ENCODE peak calls at places on chromosomes 16 and 17, in ten cellular contexts. R, N, V, P, E, D, B, Y, C and U are unnamed samples.

GRCh38 chr16:373848-374615 is 3.7 kb upstream of the MRPL28 start:
- DNase-seq in D (no peak), E (no peak), B (no peak), Y (no peak), C (no peak), N (no peak), R (no peak), V (no peak), P (no peak), U (no peak)

GRCh38 chr17:40168262-40168832 is 8.9 kb upstream of the RAPGEFL1 start:
- DNase-seq in N (peak; percentile 29), V (peak; percentile 34), D (peak; percentile 59), R (peak; percentile 62), P (peak; percentile 70), C (peak; percentile 64), B (peak; percentile 71), E (no peak), Y (peak; percentile 72), U (peak; percentile 75)

GRCh38 chr17:40949406-40949805 is 12.0 kb upstream of the KRT23 start:
- DNase-seq in D (no peak), R (no peak), B (peak; percentile 74), V (no peak), N (no peak), Y (peak; percentile 2), E (peak; percentile 31), P (no peak), C (no peak), U (no peak)

GRCh38 chr16:15461376-15461775 is 27.0 kb downstream of the BMERB1 start:
- DNase-seq in V (no peak), N (no peak), R (no peak), B (no peak), E (no peak), Y (no peak), D (no peak), C (no peak), P (no peak), U (no peak)

GRCh38 chr17:6711081-6711674 is 2.0 kb downstream of the SLC13A5 start:
- DNase-seq in D (peak; percentile 29), B (no peak), R (no peak), V (no peak), P (no peak), E (no peak), C (no peak), N (no peak), Y (no peak), U (no peak)

GRCh38 chr16:52799149-52799548 is 252.2 kb upstream of the TOX3 start:
- DNase-seq in E (no peak), N (no peak), D (no peak), R (no peak), B (no peak), Y (no peak), C (no peak), V (no peak), P (no peak), U (no peak)

GRCh38 chr17:51064061-51064735 is 56.5 kb downstream of the SPAG9 start:
- DNase-seq in Y (no peak), C (no peak), V (no peak), N (no peak), D (no peak), E (no peak), P (no peak), R (no peak), B (no peak), U (no peak)

GRCh38 chr16:6382787-6383515 is 949.7 kb upstream of the RBFOX1 start:
- DNase-seq in N (no peak), C (no peak), D (peak; percentile 23), Y (peak; percentile 75), V (no peak), R (no peak), B (no peak), P (no peak), E (no peak), U (peak; percentile 75)

GRCh38 chr17:36921131-36921851 is 16.0 kb upstream of the LHX1 start:
- DNase-seq in B (no peak), D (no peak), P (peak; percentile 14), E (no peak), Y (peak; percentile 97), C (no peak), N (no peak), R (no peak), V (no peak), U (no peak)

GRCh38 chr17:7220593-7221280 is 999 bp downstream of the ACADVL start:
- DNase-seq in Y (peak; percentile 82), C (peak; percentile 82), R (peak; percentile 66), V (no peak), N (peak; percentile 63), D (no peak), P (peak; percentile 67), E (peak; percentile 54), B (no peak), U (peak; percentile 87)

GRCh38 chr17:59707971-59708425 is 544 bp downstream of the VMP1 start:
- DNase-seq in B (no peak), V (no peak), N (no peak), R (no peak), C (no peak), D (no peak), P (no peak), Y (peak; percentile 54), E (no peak), U (peak; percentile 55)

GRCh38 chr17:57622886-57623433 is 122.1 kb downstream of the CCDC182 start:
- DNase-seq in D (no peak), V (no peak), B (no peak), E (no peak), N (no peak), P (peak; percentile 54), R (peak; percentile 70), C (no peak), Y (no peak), U (peak; percentile 41)

GRCh38 chr17:57408064-57408811 is 151.9 kb downstream of the MSI2 start:
- DNase-seq in N (no peak), B (no peak), E (no peak), C (no peak), D (peak; percentile 39), R (peak; percentile 34), Y (no peak), V (peak; percentile 56), P (no peak), U (no peak)

GRCh38 chr17:78441271-78441986 is 63.0 kb downstream of the PGS1 start:
- DNase-seq in N (no peak), P (no peak), V (no peak), D (no peak), C (no peak), Y (no peak), R (no peak), E (no peak), B (no peak), U (no peak)

GRCh38 chr16:75012380-75013081 is 13.7 kb downstream of the ZNRF1 start:
- DNase-seq in Y (no peak), C (no peak), N (no peak), V (no peak), P (peak; percentile 20), E (no peak), B (no peak), D (no peak), R (no peak), U (no peak)

GRCh38 chr17:50516980-50517379 is 8.7 kb downstream of the MYCBPAP start:
- DNase-seq in B (no peak), C (no peak), Y (no peak), E (no peak), N (no peak), V (no peak), R (no peak), P (no peak), D (no peak), U (no peak)

GRCh38 chr16:63613701-63614100 is 1508.2 kb downstream of the CDH11 start:
- DNase-seq in V (no peak), Y (no peak), P (no peak), C (no peak), E (no peak), R (no peak), D (no peak), N (no peak), B (no peak), U (no peak)

GRCh38 chr16:48413291-48413690 is 28.1 kb upstream of the SIAH1 start:
- DNase-seq in P (no peak), B (no peak), V (no peak), E (no peak), D (no peak), N (no peak), Y (no peak), R (no peak), C (no peak), U (no peak)